ENCODE peak calls at places on chromosome 1, in four cellular contexts. L is ovary; U is fibroblast of the aortic adventitia; Q is stimulated activated CD4-positive, alpha-beta T cell treated with anti-CD3 and anti-CD28 coated beads, Interleukin-1b, Interleukin-23, amount 100 ng/mL, for 24 hours. Y is an unnamed sample.

GRCh38 chr1:40848530-40849189 is 13.5 kb downstream of the CITED4 start:
- DNase-seq in U (peak), L (peak), Q (no peak), Y (peak)

GRCh38 chr1:15406911-15407559 is 2.7 kb upstream of the EFHD2 start:
- DNase-seq in U (peak), L (no peak), Q (no peak), Y (peak)

GRCh38 chr1:193131266-193131860 is 9.5 kb downstream of the CDC73 start:
- DNase-seq in Q (no peak), U (no peak), L (no peak), Y (no peak)

GRCh38 chr1:2984399-2985061 is 36.7 kb upstream of the ACTRT2 start:
- DNase-seq in L (no peak), Q (no peak), U (no peak), Y (peak)

GRCh38 chr1:241837413-241837812 is 10.6 kb upstream of the EXO1 start:
- DNase-seq in U (no peak), L (no peak), Q (no peak), Y (no peak)

GRCh38 chr1:34987018-34987417 is 1.9 kb upstream of the TMEM35B start:
- DNase-seq in L (no peak), Q (no peak), U (no peak), Y (no peak)

GRCh38 chr1:151703813-151704212 is 12.8 kb downstream of the CELF3 start:
- DNase-seq in Q (no peak), U (no peak), L (no peak), Y (no peak)

GRCh38 chr1:224201336-224201735 is 18.3 kb downstream of the DEGS1 start:
- DNase-seq in U (no peak), Q (no peak), L (no peak), Y (no peak)

Y was measured in sigmoid colon.